ENCODE peak calls at places on chromosomes 16 and 17, in five cellular contexts. G is NB4, R is cardiac fibroblast, W is GM12878, X is WTC11. F is an unnamed sample.

GRCh38 chr16:4676826-4677225 is 16.5 kb upstream of the NUDT16L1 start:
- DNase-seq in W (no peak), R (no peak), G (no peak), X (no peak), F (no peak)

GRCh38 chr17:8746501-8747236 is 2.0 kb upstream of the CCDC42 start:
- DNase-seq in G (no peak), X (no peak), W (peak), R (no peak), F (no peak)

GRCh38 chr17:67629963-67630320 is 87.8 kb upstream of the NOL11 start:
- DNase-seq in W (no peak), G (peak), X (no peak), R (peak), F (peak)

GRCh38 chr17:72592242-72592966 is 471.6 kb downstream of the SOX9 start:
- DNase-seq in W (no peak), X (peak), G (peak), R (peak), F (peak)

GRCh38 chr17:63442549-63443035 is 3.5 kb downstream of the CYB561 start:
- DNase-seq in W (no peak), G (peak), X (peak), R (no peak), F (peak)

GRCh38 chr16:55033225-55034156 is 102.8 kb downstream of the IRX5 start:
- DNase-seq in X (no peak), G (no peak), W (no peak), R (no peak), F (no peak)

GRCh38 chr16:6684076-6684673 is 648.5 kb upstream of the RBFOX1 start:
- DNase-seq in G (peak), W (no peak), R (peak), X (no peak), F (no peak)

GRCh38 chr16:89629827-89630610 is 16.6 kb downstream of the DPEP1 start:
- DNase-seq in X (no peak), W (no peak), R (no peak), G (no peak), F (no peak)

GRCh38 chr16:29230671-29231091 is 175.8 kb downstream of the NPIPB11 start:
- DNase-seq in W (no peak), R (no peak), G (no peak), X (peak), F (no peak)

GRCh38 chr16:5032748-5033167 is 977 bp downstream of the NAGPA start:
- DNase-seq in G (no peak), R (peak), X (no peak), W (no peak), F (no peak)

GRCh38 chr16:57361384-57361783 is 2.8 kb downstream of the CCL22 start:
- DNase-seq in R (no peak), X (no peak), G (no peak), W (no peak), F (no peak)

DNA sequence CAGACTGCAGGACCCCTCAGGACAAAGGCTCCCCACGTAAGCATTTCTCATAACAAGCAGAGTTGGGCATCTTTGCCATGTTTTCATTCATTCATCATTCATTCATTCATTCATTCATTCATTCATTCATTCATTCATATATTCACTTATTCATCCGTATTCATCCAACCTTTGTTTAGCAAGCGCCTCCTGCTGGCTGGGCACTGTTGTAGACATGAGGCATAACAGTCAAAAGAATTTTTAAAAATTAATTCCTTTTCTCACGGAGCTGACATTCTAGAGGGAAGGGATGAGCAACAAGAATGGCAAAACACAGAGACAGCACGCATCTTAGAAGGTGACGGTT is 351.7 kb upstream of the TNRC6C start:
- DNase-seq in R (no peak), X (no peak), G (no peak), W (no peak), F (no peak)
- TF ChIP-seq CTCF in R (no peak), X (no peak), G (peak), W (no peak), F (no peak)

GRCh38 chr17:79126139-79126538 is 51.5 kb downstream of the ENGASE start:
- DNase-seq in W (no peak), R (no peak), G (no peak), X (peak), F (no peak)
- TF ChIP-seq CTCF in W (no peak), R (peak), G (no peak), X (no peak), F (no peak)

GRCh38 chr16:46918905-46919792 is 35.0 kb downstream of the GPT2 start:
- DNase-seq in X (no peak), G (no peak), R (no peak), W (peak), F (peak)
- TF ChIP-seq CTCF in X (no peak), G (no peak), R (no peak), W (peak), F (peak)

GRCh38 chr17:81666342-81667191 is at the start of the genes CCDC137 and OXLD1:
- DNase-seq in R (peak), G (peak), X (peak), W (peak), F (peak)

GRCh38 chr17:81664051-81664470 is 2.3 kb downstream of the OXLD1 start:
- DNase-seq in G (no peak), W (no peak), R (peak), X (no peak), F (no peak)

GRCh38 chr17:81666092-81666341 is 388 bp downstream of the OXLD1 start:
- DNase-seq in R (no peak), G (no peak), X (no peak), W (no peak), F (no peak)

GRCh38 chr17:81665205-81666091 is 957 bp downstream of the OXLD1 start:
- DNase-seq in R (peak), X (no peak), W (no peak), G (peak), F (peak)

GRCh38 chr17:81667754-81668153 is 1.2 kb downstream of the CCDC137 start:
- DNase-seq in R (no peak), W (no peak), G (peak), X (peak), F (no peak)
- TF ChIP-seq CTCF in R (no peak), W (peak), G (peak), X (no peak), F (no peak)

GRCh38 chr16:17229131-17229530 is 241.6 kb downstream of the XYLT1 start:
- DNase-seq in W (no peak), X (no peak), G (no peak), R (no peak), F (no peak)

GRCh38 chr16:17229766-17230165 is 241.0 kb downstream of the XYLT1 start:
- DNase-seq in W (no peak), R (no peak), G (no peak), X (no peak), F (no peak)

GRCh38 chr16:17232487-17232886 is 238.3 kb downstream of the XYLT1 start:
- DNase-seq in G (no peak), R (no peak), W (no peak), X (no peak), F (no peak)

GRCh38 chr16:17231972-17232371 is 238.8 kb downstream of the XYLT1 start:
- DNase-seq in W (no peak), R (no peak), G (no peak), X (no peak), F (no peak)

GRCh38 chr16:17230932-17231581 is 239.7 kb downstream of the XYLT1 start:
- DNase-seq in G (peak), R (no peak), W (no peak), X (no peak), F (no peak)
- TF ChIP-seq CTCF in G (no peak), R (no peak), W (peak), X (no peak), F (no peak)

GRCh38 chr17:79400989-79401703 is 209.7 kb downstream of the RBFOX3 start:
- DNase-seq in W (no peak), X (peak), R (peak), G (peak), F (peak)

GRCh38 chr17:79395545-79395944 is 215.3 kb downstream of the RBFOX3 start:
- DNase-seq in G (no peak), W (no peak), R (no peak), X (no peak), F (no peak)

GRCh38 chr17:79396696-79397095 is 214.2 kb downstream of the RBFOX3 start:
- DNase-seq in R (no peak), G (no peak), W (no peak), X (no peak), F (no peak)

GRCh38 chr17:79399610-79400144 is 211.2 kb downstream of the RBFOX3 start:
- DNase-seq in W (no peak), X (no peak), G (no peak), R (no peak), F (no peak)

DNA sequence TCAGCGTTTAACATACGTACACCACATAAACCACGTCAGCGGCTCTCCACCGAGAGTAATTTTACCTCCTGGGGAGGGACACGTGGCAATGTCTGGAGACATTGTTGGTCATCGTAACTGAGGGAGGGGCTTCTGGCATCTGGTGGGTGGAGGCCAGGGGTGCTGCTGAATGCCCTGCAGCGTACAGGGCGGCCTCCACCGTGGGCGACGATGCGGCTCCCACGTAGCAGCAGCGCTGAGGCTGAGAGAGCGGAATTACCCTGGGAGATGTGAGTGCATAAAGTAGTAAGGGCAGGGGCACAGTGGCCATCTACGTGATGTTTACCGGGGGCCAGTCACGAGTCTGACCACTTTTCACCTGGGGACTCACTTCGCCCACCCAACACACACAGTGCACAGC is 212.4 kb downstream of the RBFOX3 start:
- DNase-seq in G (no peak), X (no peak), R (no peak), W (no peak), F (no peak)
- TF ChIP-seq CTCF in G (no peak), X (no peak), R (no peak), W (no peak), F (no peak)

DNA sequence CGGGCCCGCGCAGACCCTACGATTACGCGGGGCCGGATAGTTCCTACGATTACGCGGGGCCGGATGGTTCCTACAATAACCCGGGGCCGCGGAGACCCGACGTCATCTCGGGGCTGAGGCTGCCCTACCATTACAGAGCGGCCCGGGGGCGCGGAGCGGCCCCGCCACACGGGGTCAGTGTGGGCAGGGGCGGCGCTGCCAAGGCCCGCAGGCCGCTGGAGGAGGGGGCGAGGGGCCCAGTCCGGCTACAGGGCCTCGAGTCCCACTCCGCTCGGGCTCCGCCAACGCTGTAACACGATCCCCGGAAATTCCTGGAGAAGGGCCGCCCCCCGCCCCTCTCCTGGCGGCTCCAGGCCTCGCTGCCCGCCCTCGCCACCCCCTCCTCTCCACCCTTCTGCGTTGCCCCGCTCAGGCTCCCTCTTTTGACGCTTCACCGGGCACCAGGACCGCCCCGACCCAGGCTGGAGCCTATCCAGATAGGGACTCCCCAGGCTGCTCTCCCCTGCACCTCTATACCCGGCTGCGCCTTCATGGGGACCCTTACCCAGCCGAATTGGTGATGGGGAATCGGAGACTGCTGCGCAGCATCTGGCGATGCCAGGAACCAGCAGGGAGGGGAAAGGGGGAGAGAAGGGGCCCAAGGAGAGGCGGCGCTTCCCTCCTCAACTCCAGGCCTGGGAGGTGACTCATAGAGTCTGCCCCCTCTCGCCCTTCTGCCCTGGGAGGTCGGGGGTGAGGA is at the start of gene RAB34:
- DNase-seq in X (peak), W (no peak), G (no peak), R (peak), F (no peak)
- TF ChIP-seq CTCF in X (no peak), W (peak), G (no peak), R (no peak), F (peak)

GRCh38 chr16:15677447-15677846 is 27.4 kb downstream of the NDE1 start:
- DNase-seq in R (no peak), X (no peak), W (no peak), G (no peak), F (no peak)

GRCh38 chr16:15686287-15686686 is 36.2 kb downstream of the NDE1 start:
- DNase-seq in R (no peak), X (no peak), W (no peak), G (no peak), F (no peak)

GRCh38 chr16:15676506-15676905 is 26.5 kb downstream of the NDE1 start:
- DNase-seq in X (no peak), W (no peak), G (no peak), R (no peak), F (no peak)

DNA sequence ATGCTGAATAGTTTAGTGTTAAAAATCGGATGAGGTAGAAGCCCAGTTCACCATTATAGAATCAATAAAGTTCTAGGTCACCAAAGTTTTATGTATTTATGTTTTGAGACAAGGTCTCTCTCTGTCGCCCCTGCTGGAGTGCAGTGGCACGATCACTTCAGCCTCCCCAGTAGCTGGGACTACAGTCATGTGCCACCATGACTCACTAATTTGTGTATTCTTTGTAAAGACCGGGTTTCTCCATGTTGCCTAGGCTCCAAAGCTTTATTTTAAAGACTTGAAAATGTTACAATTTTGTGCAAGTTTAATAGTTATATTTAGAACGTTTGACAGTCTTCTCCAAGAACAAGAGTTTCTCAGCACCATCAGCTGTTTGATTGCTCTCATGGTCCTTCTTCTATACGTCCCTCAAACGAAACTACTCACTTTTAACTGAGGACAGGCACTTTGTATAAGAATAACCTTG is 32.1 kb downstream of the NDE1 start:
- DNase-seq in W (no peak), X (peak), G (peak), R (peak), F (no peak)
- TF ChIP-seq CTCF in W (peak), X (no peak), G (peak), R (peak), F (peak)

DNA sequence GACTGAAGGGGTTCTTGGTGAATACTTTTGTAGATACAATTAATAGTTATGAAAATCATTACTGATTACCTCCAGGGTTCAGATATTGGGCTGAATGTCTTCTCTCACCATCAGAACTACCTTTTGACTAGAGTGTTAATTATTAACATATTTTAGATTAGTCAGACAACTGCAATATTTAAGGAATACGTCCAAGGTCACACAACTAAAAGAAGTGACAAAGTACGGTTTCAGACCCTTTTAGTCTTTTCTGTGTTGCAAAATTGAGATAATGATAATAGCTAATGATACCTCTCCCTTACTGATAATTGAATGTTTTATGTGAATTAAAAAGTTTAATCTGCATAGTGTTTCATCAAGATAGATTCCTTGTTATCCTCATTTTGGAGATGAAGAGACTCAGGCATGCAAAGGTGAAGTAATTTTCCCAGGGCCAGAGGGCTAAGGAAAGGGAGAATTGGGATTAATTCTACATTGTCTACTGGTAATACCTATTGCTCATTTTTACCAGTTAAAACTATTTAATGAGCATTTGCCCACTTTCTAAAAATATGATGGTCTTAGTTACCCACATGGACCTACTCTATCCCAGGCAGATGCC is 107.3 kb downstream of the WWOX start:
- DNase-seq in G (no peak), W (no peak), R (no peak), X (no peak), F (no peak)
- TF ChIP-seq CTCF in G (no peak), W (no peak), R (no peak), X (no peak), F (no peak)

DNA sequence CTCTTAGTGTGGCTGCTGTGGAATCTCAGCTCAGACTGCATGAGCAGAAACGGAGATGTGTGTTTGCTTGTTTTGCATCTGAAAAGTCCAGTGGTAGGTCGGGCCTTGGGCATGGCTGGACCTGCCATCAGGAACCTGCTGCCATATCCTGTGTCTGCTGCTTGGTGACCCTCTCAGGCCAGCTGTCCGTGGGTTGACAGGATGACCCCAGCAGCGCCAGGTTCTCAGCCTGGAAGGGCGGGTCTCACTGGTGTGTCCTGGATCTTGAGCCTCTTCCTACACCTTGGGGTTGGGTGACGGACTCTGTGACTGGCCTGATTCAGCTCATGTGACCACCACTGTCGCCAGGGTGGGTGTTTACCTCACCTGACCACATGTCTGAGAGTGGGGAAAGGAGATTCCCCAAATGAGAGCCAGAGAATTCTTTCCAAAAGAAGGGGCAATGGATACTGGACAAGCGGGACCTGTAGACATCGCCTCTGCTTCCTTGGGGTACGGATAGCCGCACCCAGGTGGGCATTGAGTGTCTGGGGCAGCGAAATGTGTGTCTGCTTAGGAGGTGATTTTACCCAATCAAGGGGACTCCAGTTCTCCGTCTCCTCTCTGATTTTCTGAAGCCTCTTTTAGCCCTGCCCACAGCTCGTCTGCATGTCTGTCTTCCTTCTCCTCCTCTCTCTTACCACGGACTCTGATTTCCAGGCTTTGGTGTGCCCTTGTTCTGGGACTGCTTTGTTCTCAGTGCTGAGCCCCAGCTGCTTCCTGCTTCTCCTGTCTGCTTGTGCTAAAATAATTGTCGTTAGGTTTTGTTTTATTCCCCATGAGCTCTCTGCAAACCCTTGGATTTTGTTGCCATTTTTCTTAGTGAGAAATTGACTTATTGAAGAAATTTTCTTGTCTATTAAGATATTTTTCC is 399.7 kb downstream of the CPPED1 start:
- DNase-seq in W (no peak), G (no peak), X (no peak), R (no peak), F (no peak)
- TF ChIP-seq CTCF in W (no peak), G (no peak), X (no peak), R (no peak), F (no peak)